ENCODE peak calls at places on chromosomes 2 and 18, in seven cellular contexts. F, R, I, P, Q, J and O are unnamed samples.

GRCh38 chr18:9665311-9665710 is 42.8 kb upstream of the RAB31 start:
- DNase-seq in F (no peak), R (peak; percentile 39), I (no peak), P (no peak), Q (no peak), J (no peak), O (no peak)

GRCh38 chr2:240452471-240453256 is 17.2 kb downstream of the GPC1 start:
- DNase-seq in F (no peak), R (no peak), I (peak; percentile 72), P (peak; percentile 71), Q (peak; percentile 70), J (no peak), O (no peak)

GRCh38 chr18:46262856-46263255 is 158.7 kb downstream of the HAUS1 start:
- DNase-seq in F (no peak), R (no peak), I (no peak), P (no peak), Q (no peak), J (no peak), O (no peak)

GRCh38 chr2:109218087-109218791 is 89.2 kb downstream of the SH3RF3 start:
- DNase-seq in F (no peak), R (peak; percentile 73), I (no peak), P (no peak), Q (no peak), J (peak; percentile 9), O (peak; percentile 44)

GRCh38 chr18:23689031-23689615 is at the start of gene LAMA3:
- DNase-seq in F (peak; percentile 3), R (no peak), I (peak; percentile 74), P (peak; percentile 38), Q (no peak), J (peak; percentile 76), O (peak; percentile 48)

GRCh38 chr2:105402809-105403208 is 4.0 kb upstream of the FHL2 start:
- DNase-seq in F (no peak), R (no peak), I (no peak), P (no peak), Q (no peak), J (no peak), O (no peak)

GRCh38 chr2:150282821-150283309 is 204.6 kb downstream of the RND3 start:
- DNase-seq in F (no peak), R (peak; percentile 19), I (no peak), P (no peak), Q (no peak), J (no peak), O (no peak)

GRCh38 chr2:241237949-241238371 is 49.5 kb downstream of the ANO7 start:
- DNase-seq in F (no peak), R (no peak), I (no peak), P (no peak), Q (no peak), J (no peak), O (no peak)